ENCODE peak calls at places on chromosomes 16 and 17, in five cellular contexts. Y is K562, N is transverse colon, W is OCI-LY7, F is spleen. B is an unnamed sample. For H3K4me1, the result is how much of the 10 kb centered on the place peaks cover.

GRCh38 chr16:89785523-89786155 is 30.8 kb downstream of the FANCA start:
- DNase-seq in Y (no peak), N (peak), W (no peak), F (no peak), B (no peak)

GRCh38 chr17:63523256-63523869 is at the start of gene KCNH6:
- DNase-seq in Y (no peak), N (no peak), W (no peak), F (no peak), B (no peak)

GRCh38 chr17:4509923-4510614 is 11.4 kb downstream of the SPNS2 start:
- DNase-seq in Y (no peak), N (no peak), W (no peak), F (peak), B (no peak)

GRCh38 chr16:67437513-67437912 is 6.6 kb downstream of the HSD11B2 start:
- DNase-seq in Y (no peak), N (no peak), W (no peak), F (no peak), B (no peak)

GRCh38 chr17:5133311-5133710 is 17.5 kb downstream of the USP6 start:
- DNase-seq in Y (no peak), N (no peak), W (no peak), F (no peak), B (no peak)

GRCh38 chr17:28071891-28072606 is 29.6 kb downstream of the NLK start:
- DNase-seq in Y (no peak), N (no peak), W (peak), F (no peak), B (no peak)

GRCh38 chr17:67829331-67829730 is 4.0 kb downstream of the BPTF start:
- DNase-seq in Y (no peak), N (no peak), W (peak), F (no peak), B (peak)

GRCh38 chr17:45127209-45127582 is 5.1 kb downstream of the PLCD3 start:
- DNase-seq in Y (no peak), N (peak), W (no peak), F (no peak), B (no peak)

GRCh38 chr17:44599298-44600175 is 42.3 kb downstream of the FZD2 start:
- DNase-seq in Y (peak), N (peak), W (no peak), F (no peak), B (peak)

GRCh38 chr17:76995352-76996105 is 127.3 kb downstream of the MGAT5B start:
- DNase-seq in Y (no peak), N (no peak), W (peak), F (no peak), B (no peak)

GRCh38 chr17:77001487-77001886 is 133.3 kb downstream of the MGAT5B start:
- DNase-seq in Y (no peak), N (no peak), W (no peak), F (no peak), B (no peak)

GRCh38 chr17:76998839-76999238 is 130.6 kb downstream of the MGAT5B start:
- DNase-seq in Y (no peak), N (no peak), W (no peak), F (no peak), B (no peak)

GRCh38 chr17:76996741-76997694 is 128.8 kb downstream of the MGAT5B start:
- DNase-seq in Y (no peak), N (no peak), W (peak), F (no peak), B (no peak)

DNA sequence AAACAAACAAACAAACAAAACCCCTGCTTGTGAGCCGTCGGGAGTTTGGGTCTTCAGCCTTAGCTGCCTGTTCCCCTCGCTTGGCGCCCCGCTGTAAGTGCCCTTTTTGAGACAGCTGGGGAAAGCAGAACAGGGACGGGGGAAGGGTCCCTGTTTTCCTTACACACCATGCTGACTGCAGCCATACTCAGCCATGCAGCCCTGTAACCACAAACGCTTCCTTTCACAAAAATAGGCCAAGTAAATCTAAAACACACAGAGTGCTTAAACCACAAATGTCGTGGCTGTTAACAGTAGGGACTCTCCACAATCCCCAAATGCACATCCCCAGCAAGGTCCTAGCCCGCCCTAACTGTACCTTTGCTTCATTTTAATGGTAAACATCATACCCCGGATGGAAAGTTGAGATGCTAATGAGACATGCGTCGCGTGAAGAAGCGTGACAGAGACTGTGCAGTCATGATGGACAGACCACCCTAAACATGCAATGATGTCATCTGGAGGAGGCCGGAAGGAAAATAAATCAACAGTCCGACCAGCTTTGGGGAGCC is 129.9 kb downstream of the MGAT5B start:
- DNase-seq in Y (no peak), N (peak), W (peak), F (no peak), B (no peak)
- H3K27ac ChIP-seq in Y (no peak), N (no peak), W (peak), F (peak), B (no peak)

GRCh38 chr16:49636608-49637007 is 219.3 kb downstream of the ZNF423 start:
- DNase-seq in Y (no peak), N (no peak), W (no peak), F (peak), B (no peak)

GRCh38 chr16:49634235-49635008 is 221.5 kb downstream of the ZNF423 start:
- DNase-seq in Y (no peak), N (no peak), W (no peak), F (peak), B (peak)

GRCh38 chr16:49632798-49633189 is 223.1 kb downstream of the ZNF423 start:
- DNase-seq in Y (no peak), N (no peak), W (no peak), F (peak), B (no peak)

GRCh38 chr16:49635591-49636581 is 220.0 kb downstream of the ZNF423 start:
- DNase-seq in Y (no peak), N (no peak), W (no peak), F (peak), B (no peak)

DNA sequence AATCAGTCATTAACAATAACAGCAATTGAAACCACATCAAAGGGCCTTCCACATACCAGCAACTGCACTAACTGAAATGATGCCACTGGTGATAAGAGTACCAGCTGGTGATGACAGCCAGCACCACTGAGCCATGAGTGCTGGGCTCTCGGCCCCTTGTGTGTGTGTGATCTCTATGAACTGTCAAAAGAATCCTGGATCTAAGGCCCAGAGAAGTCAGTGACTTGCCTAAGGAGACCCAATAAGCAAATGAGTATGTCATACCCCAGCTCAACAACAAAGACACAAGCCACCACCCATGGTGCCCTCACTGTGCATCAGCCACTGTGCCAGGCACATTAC is 220.9 kb downstream of the ZNF423 start:
- DNase-seq in Y (no peak), N (no peak), W (no peak), F (no peak), B (no peak)
- H3K4me1 ChIP-seq in Y (under half), N (under half), W (under half), F (under half), B (under half)

GRCh38 chr17:39861235-39861634 is 2.9 kb downstream of the IKZF3 start:
- DNase-seq in Y (no peak), N (no peak), W (peak), F (no peak), B (no peak)

GRCh38 chr17:39863244-39863917 is 731 bp downstream of the IKZF3 start:
- DNase-seq in Y (no peak), N (no peak), W (peak), F (no peak), B (no peak)

GRCh38 chr17:39866013-39866730 is 1.8 kb upstream of the ZPBP2 start:
- DNase-seq in Y (no peak), N (no peak), W (no peak), F (no peak), B (no peak)

GRCh38 chr17:39867084-39867890 is 715 bp upstream of the ZPBP2 start:
- DNase-seq in Y (no peak), N (peak), W (no peak), F (peak), B (no peak)

DNA sequence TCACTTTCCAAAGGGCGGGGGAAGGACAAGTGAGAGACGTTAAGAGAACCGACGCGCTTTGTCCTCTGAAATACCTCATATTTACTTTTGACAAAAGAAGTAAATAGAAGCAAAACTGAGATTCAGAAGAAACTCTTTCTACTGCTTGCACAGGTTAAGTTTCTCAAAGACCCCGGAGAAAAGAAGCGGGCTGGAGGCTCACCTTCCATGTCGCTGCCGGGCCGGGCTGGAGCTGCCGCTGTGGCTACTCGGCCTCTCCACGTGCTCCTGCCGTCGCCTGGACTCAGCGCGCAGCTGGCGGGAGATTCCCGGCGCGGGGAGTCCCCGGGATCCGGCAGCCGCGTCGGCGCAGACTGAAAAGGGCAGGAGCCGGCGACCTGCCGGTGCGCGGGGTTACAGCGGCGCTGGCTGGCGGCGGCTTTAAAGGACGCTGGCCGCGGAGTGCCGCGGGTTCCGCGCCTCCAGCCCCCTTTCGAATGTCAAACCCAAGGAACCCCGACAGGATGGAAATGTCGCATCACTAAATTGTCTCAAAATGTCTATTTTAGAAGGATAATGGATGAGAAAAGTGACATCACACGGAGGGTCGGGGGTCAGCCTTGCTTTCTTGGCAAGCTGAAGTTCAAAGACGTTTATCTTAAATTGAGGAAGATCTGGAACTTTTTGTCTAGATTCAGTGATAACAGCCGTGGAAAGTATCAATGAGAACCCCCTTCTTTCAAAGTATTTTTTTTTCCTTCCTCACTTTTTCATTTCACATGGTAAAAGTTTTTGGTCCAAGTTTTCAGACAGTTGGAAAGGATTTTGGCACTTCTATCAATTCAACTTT is at the start of gene IKZF3:
- DNase-seq in Y (peak), N (peak), W (peak), F (peak), B (no peak)
- TF ChIP-seq CTCF in Y (peak), N (no peak), W (peak), F (peak), B (peak)

GRCh38 chr17:17070931-17071330 is 28.7 kb downstream of the MPRIP start:
- DNase-seq in Y (no peak), N (peak), W (no peak), F (peak), B (no peak)
- H3K27ac ChIP-seq in Y (no peak), N (peak), W (no peak), F (no peak), B (no peak)

DNA sequence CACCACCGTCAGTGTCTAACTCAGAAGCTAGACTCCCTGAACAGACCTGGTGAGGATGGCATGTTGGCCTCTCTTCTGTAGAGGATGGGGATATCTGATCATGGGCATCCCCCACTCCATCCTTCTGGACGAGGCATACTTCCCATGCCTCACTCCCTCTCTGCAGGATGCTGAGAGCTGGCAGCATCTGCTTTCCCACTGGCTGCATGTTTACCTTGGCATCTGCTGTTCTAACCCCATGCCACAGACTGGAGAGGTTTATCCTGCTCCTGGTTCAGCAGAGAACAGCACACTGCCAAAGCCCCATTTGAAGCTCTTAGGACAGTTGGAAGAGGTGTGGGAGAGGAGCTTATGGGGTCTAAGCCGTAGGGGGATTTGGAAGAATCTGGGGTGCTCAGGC is 46.0 kb downstream of the YPEL2 start:
- DNase-seq in Y (no peak), N (no peak), W (no peak), F (no peak), B (no peak)
- H3K4me1 ChIP-seq in Y (under half), N (half or more), W (under half), F (under half), B (half or more)

GRCh38 chr16:47995354-47995753 is 160.4 kb downstream of the ABCC12 start:
- DNase-seq in Y (no peak), N (no peak), W (no peak), F (no peak), B (no peak)
- TF ChIP-seq CTCF in Y (no peak), N (no peak), W (peak), F (no peak), B (no peak)

GRCh38 chr16:53707671-53708070 is 3.7 kb downstream of the FTO start:
- DNase-seq in Y (no peak), N (no peak), W (no peak), F (no peak), B (no peak)

GRCh38 chr16:53703590-53704444 is at the start of the genes FTO and RPGRIP1L:
- DNase-seq in Y (peak), N (peak), W (peak), F (peak), B (peak)

GRCh38 chr16:53708490-53708889 is 4.5 kb downstream of the FTO start:
- DNase-seq in Y (no peak), N (no peak), W (no peak), F (no peak), B (no peak)

GRCh38 chr16:53704445-53704813 is 473 bp downstream of the FTO start:
- DNase-seq in Y (no peak), N (no peak), W (no peak), F (no peak), B (no peak)
- H3K27ac ChIP-seq in Y (no peak), N (peak), W (no peak), F (peak), B (peak)